ENCODE peak calls at places on chromosome 12, in four cellular contexts. One of them, this sample, is unnamed.

GRCh38 chr12:75738486-75738885 is 227.1 kb upstream of the KRR1 start:
- DNase-seq in GM12878: peak
- DNase-seq in HepG2: no peak
- DNase-seq in K562: no peak
- DNase-seq in this sample: no peak

GRCh38 chr12:133105620-133106019 is 24.5 kb downstream of the ZNF891 start:
- DNase-seq in GM12878: no peak
- DNase-seq in HepG2: no peak
- DNase-seq in K562: no peak
- DNase-seq in this sample: no peak

GRCh38 chr12:92073123-92073522 is 72.5 kb downstream of the BTG1 start:
- DNase-seq in GM12878: no peak
- DNase-seq in HepG2: no peak
- DNase-seq in K562: no peak
- DNase-seq in this sample: no peak

GRCh38 chr12:121530600-121531355 is 50.0 kb downstream of the KDM2B start:
- DNase-seq in GM12878: no peak
- DNase-seq in HepG2: no peak
- DNase-seq in K562: peak
- DNase-seq in this sample: no peak

GRCh38 chr12:32437095-32437515 is 37.7 kb downstream of the FGD4 start:
- DNase-seq in GM12878: no peak
- DNase-seq in HepG2: peak
- DNase-seq in K562: no peak
- DNase-seq in this sample: no peak

GRCh38 chr12:124445121-124445718 is 122.2 kb downstream of the NCOR2 start:
- DNase-seq in GM12878: no peak
- DNase-seq in HepG2: no peak
- DNase-seq in K562: no peak
- DNase-seq in this sample: no peak

GRCh38 chr12:25023808-25024207 is 74.9 kb upstream of the BCAT1 start:
- DNase-seq in GM12878: no peak
- DNase-seq in HepG2: no peak
- DNase-seq in K562: no peak
- DNase-seq in this sample: no peak

GRCh38 chr12:95951515-95951914 is 8.4 kb downstream of the AMDHD1 start:
- DNase-seq in GM12878: no peak
- DNase-seq in HepG2: no peak
- DNase-seq in K562: no peak
- DNase-seq in this sample: no peak

GRCh38 chr12:83676896-83677295 is 990.2 kb downstream of the TMTC2 start:
- DNase-seq in GM12878: no peak
- DNase-seq in HepG2: no peak
- DNase-seq in K562: no peak
- DNase-seq in this sample: no peak
- TF ChIP-seq SP1 in GM12878: no peak
- TF ChIP-seq SP1 in HepG2: no peak
- TF ChIP-seq SP1 in K562: no peak
- TF ChIP-seq SP1 in this sample: no peak

DNA sequence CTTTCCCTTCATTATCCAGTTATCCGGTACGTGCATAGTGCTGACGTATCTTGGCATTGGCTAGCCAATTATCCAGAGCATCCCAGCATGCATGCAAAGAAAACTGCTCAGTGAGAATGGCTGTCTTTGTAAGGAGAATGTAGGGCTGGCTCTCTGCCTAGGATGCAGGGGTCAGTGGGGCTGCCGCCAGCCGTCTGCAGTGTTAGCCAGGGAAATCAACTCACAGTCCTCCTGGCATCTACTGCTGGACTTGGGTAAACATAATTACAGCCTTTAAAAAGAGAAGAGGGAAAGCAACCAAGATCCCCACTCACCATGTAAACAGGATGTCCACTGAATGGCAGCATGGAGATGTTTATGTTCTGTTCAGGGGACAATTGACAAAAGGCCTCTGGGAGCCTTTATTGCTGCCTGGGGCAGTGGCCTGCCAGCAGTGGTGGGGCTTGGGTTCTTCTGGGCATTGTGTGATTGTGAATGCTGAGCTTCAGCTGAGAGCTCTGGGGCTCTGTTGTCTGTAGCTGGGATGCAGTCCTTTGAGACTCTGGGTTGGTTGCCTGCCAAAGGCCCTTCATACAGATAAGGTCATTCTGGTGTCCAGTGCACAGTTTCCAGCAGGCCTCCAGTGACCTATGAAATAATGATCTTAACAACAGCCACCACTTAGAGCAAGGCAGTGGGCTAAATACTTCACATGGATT is 121.8 kb downstream of the TBC1D30 start:
- DNase-seq in GM12878: no peak
- DNase-seq in HepG2: no peak
- DNase-seq in K562: no peak
- DNase-seq in this sample: no peak
- TF ChIP-seq TARDBP in GM12878: no peak
- TF ChIP-seq TARDBP in HepG2: no peak
- TF ChIP-seq TARDBP in K562: no peak
- TF ChIP-seq TARDBP in this sample: no peak

DNA sequence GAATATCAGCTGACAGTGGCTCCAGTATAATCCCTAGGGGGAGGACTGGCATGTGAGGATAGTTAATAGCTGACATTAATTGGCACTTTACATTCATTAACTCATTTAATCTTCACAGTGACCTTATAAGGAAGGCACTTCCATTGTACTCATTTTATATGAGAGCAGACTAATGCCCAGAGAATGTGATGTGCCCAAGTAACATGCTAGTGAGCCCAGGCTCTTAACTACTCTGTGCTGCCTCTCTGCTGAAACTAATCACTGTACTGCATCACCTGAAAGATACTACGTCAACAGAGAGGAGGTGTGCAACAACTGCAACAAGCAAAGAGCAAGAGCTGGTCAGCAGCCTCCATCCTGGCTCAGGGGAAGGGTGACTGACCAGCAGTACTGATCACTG is 40.1 kb downstream of the GALNT4 start:
- DNase-seq in GM12878: no peak
- DNase-seq in HepG2: no peak
- DNase-seq in K562: no peak
- DNase-seq in this sample: no peak
- TF ChIP-seq FOXM1 in GM12878: no peak
- TF ChIP-seq FOXM1 in HepG2: no peak
- TF ChIP-seq FOXM1 in K562: no peak
- TF ChIP-seq FOXM1 in this sample: no peak

GRCh38 chr12:128388461-128388921 is 121.5 kb downstream of the TMEM132C start:
- DNase-seq in GM12878: no peak
- DNase-seq in HepG2: no peak
- DNase-seq in K562: no peak
- DNase-seq in this sample: no peak

GRCh38 chr12:128381961-128382360 is 115.0 kb downstream of the TMEM132C start:
- DNase-seq in GM12878: no peak
- DNase-seq in HepG2: no peak
- DNase-seq in K562: no peak
- DNase-seq in this sample: no peak

GRCh38 chr12:128382946-128383739 is 116.2 kb downstream of the TMEM132C start:
- DNase-seq in GM12878: no peak
- DNase-seq in HepG2: no peak
- DNase-seq in K562: no peak
- DNase-seq in this sample: no peak

GRCh38 chr12:128385736-128386135 is 118.8 kb downstream of the TMEM132C start:
- DNase-seq in GM12878: no peak
- DNase-seq in HepG2: no peak
- DNase-seq in K562: no peak
- DNase-seq in this sample: no peak

DNA sequence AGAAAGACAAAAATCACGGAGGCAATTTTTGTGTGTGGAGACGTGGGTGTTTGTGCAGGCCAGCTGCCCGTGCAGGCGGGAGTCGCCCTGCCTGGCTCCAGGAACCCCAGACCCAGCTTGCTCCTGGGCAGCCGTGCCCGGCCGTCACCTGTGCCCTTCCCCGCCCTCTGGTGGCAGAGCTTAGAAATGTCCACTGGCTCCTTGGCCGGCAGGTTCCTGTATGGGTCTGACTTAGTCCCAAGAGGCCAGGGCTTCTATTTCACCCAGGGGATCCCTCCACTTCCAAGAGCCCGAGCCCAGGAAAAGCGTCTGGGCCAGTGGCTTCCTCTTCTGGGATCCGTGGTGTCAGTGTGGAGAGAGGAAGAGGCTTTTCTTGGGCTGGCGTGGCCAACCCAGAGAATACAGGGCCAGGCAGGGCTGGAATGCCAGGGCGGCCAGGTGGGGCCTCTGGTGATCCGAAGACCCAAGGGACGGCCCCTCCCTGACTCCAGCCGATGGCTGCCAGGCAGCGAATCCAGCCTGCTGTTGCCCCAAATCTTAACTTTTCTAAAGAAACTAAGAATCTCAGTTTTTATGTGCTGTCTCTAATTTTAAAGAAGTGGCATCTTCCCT is 120.9 kb downstream of the TMEM132C start:
- DNase-seq in GM12878: no peak
- DNase-seq in HepG2: peak
- DNase-seq in K562: peak
- DNase-seq in this sample: peak
- TF ChIP-seq SP1 in GM12878: no peak
- TF ChIP-seq SP1 in HepG2: no peak
- TF ChIP-seq SP1 in K562: no peak
- TF ChIP-seq SP1 in this sample: no peak

GRCh38 chr12:131217024-131217586 is 263.4 kb downstream of the ADGRD1 start:
- DNase-seq in GM12878: no peak
- DNase-seq in HepG2: no peak
- DNase-seq in K562: peak
- DNase-seq in this sample: peak
- TF ChIP-seq TARDBP in GM12878: no peak
- TF ChIP-seq TARDBP in HepG2: no peak
- TF ChIP-seq TARDBP in K562: no peak
- TF ChIP-seq TARDBP in this sample: no peak

GRCh38 chr12:107251288-107251687 is 157.9 kb upstream of the CRY1 start:
- DNase-seq in GM12878: no peak
- DNase-seq in HepG2: no peak
- DNase-seq in K562: no peak
- DNase-seq in this sample: no peak

GRCh38 chr12:107247650-107248049 is 154.3 kb upstream of the CRY1 start:
- DNase-seq in GM12878: no peak
- DNase-seq in HepG2: no peak
- DNase-seq in K562: no peak
- DNase-seq in this sample: no peak

GRCh38 chr12:107243316-107243715 is 150.0 kb upstream of the CRY1 start:
- DNase-seq in GM12878: no peak
- DNase-seq in HepG2: no peak
- DNase-seq in K562: no peak
- DNase-seq in this sample: no peak

GRCh38 chr12:107244584-107244983 is 151.2 kb upstream of the CRY1 start:
- DNase-seq in GM12878: no peak
- DNase-seq in HepG2: no peak
- DNase-seq in K562: no peak
- DNase-seq in this sample: no peak

DNA sequence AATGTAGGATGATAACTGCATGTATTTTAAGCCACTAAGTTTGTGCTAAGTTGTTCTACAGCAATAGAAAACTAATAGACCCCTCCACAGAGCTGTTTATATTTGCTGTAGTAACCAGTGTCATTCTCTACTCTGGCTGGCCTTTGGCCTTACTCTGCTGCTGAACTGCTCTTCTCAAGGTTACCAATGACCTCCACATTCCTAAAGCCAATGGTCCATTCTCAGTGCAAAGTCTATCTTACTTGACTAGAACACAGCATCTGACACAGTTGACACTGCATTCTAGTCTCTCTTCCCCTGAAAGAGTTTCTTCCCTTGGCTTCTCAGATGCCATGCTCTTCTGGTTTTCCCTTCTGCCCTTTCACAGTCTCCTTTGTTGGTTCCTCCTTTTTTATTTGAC is 154.8 kb upstream of the CRY1 start:
- DNase-seq in GM12878: no peak
- DNase-seq in HepG2: peak
- DNase-seq in K562: no peak
- DNase-seq in this sample: no peak
- TF ChIP-seq FOXM1 in GM12878: no peak
- TF ChIP-seq FOXM1 in HepG2: no peak
- TF ChIP-seq FOXM1 in K562: no peak
- TF ChIP-seq FOXM1 in this sample: no peak